ENCODE peak calls at places on chromosomes 12 and 14, in eight cellular contexts. X is psoas muscle, U is cardiac fibroblast, N is dorsolateral prefrontal cortex, L is ascending aorta, G is PC-3, M is A549, O is Panc1. A is an unnamed sample.

GRCh38 chr14:103755060-103755459 is 39.5 kb downstream of the ZFYVE21 start:
- DNase-seq in X (no peak), U (no peak), N (no peak), L (no peak), G (no peak), M (no peak), O (no peak), A (no peak)

GRCh38 chr12:53219116-53219955 is 12.3 kb upstream of the ITGB7 start:
- DNase-seq in X (peak; percentile 55), U (peak; percentile 54), N (no peak), L (no peak), G (peak; percentile 49), M (peak; percentile 61), O (no peak), A (no peak)

GRCh38 chr12:23631991-23632390 is 317.5 kb downstream of the SOX5 start:
- DNase-seq in X (no peak), U (no peak), N (no peak), L (no peak), G (no peak), M (no peak), O (no peak), A (peak; percentile 63)

GRCh38 chr12:47885012-47885501 is 19.7 kb downstream of the VDR start:
- DNase-seq in X (no peak), U (no peak), N (no peak), L (no peak), G (no peak), M (no peak), O (no peak), A (no peak)

GRCh38 chr14:72710212-72710611 is 183.7 kb downstream of the DPF3 start:
- DNase-seq in X (no peak), U (peak; percentile 15), N (no peak), L (no peak), G (no peak), M (no peak), O (no peak), A (no peak)

GRCh38 chr14:94113490-94113889 is 3.0 kb downstream of the IFI27 start:
- DNase-seq in X (no peak), U (peak; percentile 31), N (no peak), L (no peak), G (no peak), M (no peak), O (no peak), A (peak; percentile 28)

GRCh38 chr12:90013409-90013808 is 304.8 kb upstream of the ATP2B1 start:
- DNase-seq in X (no peak), U (no peak), N (no peak), L (no peak), G (no peak), M (no peak), O (peak; percentile 17), A (no peak)

GRCh38 chr14:28308727-28309126 is 457.9 kb upstream of the FOXG1 start:
- DNase-seq in X (no peak), U (peak; percentile 77), N (no peak), L (no peak), G (peak; percentile 87), M (no peak), O (peak; percentile 15), A (peak; percentile 89)

GRCh38 chr12:98973395-98973794 is 328.3 kb downstream of the APAF1 start:
- DNase-seq in X (no peak), U (peak; percentile 2), N (no peak), L (no peak), G (peak; percentile 63), M (no peak), O (no peak), A (peak; percentile 76)

GRCh38 chr14:49303952-49304516 is 282.1 kb downstream of the RPS29 start:
- DNase-seq in X (no peak), U (peak; percentile 43), N (peak; percentile 73), L (no peak), G (peak; percentile 60), M (no peak), O (no peak), A (peak; percentile 12)

DNA sequence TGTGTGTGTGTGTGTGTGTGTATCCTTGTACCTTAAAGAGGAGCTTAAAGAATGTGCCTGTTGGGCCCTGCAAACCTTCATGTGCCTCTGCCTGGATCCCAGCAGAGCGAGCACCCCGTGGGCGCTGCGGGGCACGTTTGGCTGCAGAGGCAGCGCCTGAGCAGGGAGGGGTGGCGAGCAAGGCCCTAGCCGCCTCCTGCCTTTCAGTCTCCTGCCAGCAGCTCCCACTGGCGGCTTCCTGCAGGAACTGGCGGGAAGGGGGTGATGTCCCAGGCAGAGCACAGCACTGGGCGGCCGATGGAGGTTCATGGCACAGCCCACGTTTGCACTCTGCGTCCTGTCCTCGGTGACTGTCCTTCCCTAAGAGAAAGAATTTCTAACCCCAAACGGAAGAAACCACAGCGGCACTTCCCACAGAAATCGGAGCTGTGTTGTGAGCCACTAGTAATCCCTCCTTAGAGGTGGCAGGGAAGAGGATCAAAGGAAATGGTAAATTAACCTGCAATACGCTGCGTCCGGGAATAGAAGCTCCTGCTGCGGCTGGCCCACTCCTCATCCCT is 19.8 kb downstream of the ZBTB42 start:
- DNase-seq in X (no peak), U (peak; percentile 84), N (no peak), L (no peak), G (no peak), M (peak; percentile 75), O (no peak), A (peak; percentile 50)
- TF ChIP-seq CTCF in X (peak; percentile 27), U (peak; percentile 78), N (peak; percentile 33), L (peak; percentile 15), G (no peak), M (no peak), O (peak; percentile 80), A (peak; percentile 82)

GRCh38 chr14:32193532-32193931 is 8.3 kb upstream of the RNU6-7 start:
- DNase-seq in X (no peak), U (no peak), N (no peak), L (no peak), G (no peak), M (no peak), O (no peak), A (no peak)
- H3K4me3 ChIP-seq in X (no peak overlapping the region), U (no peak overlapping the region), N (no peak overlapping the region), L (no peak overlapping the region), G (no peak overlapping the region), M (no peak overlapping the region), O (no peak overlapping the region), A (no peak overlapping the region)

DNA sequence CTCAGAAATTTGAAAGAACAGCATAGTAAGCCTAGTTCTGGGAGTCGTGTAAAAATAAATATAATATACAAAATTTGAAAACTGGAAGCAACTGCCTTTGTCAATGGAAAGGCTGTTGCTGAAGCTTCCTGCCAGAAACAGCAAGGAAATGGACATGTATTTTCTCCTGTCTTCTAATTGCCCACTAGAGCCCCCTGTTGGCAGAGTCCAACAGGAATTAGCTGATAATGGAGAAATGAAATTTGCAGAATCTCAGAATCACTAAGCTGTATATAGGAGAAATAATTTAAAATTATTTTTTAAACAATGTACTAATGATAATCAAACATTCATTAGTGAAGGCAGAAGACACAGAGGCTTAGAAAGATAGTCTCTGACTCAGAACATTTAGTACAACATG is 414.8 kb downstream of the SLC6A15 start:
- DNase-seq in X (no peak), U (peak; percentile 27), N (no peak), L (no peak), G (peak; percentile 25), M (no peak), O (no peak), A (no peak)
- TF ChIP-seq CTCF in X (no peak), U (no peak), N (peak; percentile 32), L (no peak), G (peak; percentile 51), M (peak; percentile 37), O (peak; percentile 42), A (no peak)

GRCh38 chr12:56408799-56409417 is 40.3 kb downstream of the TIMELESS start:
- DNase-seq in X (no peak), U (no peak), N (no peak), L (no peak), G (no peak), M (no peak), O (no peak), A (no peak)

GRCh38 chr12:56414401-56414800 is 34.8 kb downstream of the TIMELESS start:
- DNase-seq in X (no peak), U (no peak), N (no peak), L (no peak), G (no peak), M (no peak), O (no peak), A (no peak)

GRCh38 chr12:56411781-56412639 is 37.2 kb downstream of the TIMELESS start:
- DNase-seq in X (no peak), U (peak; percentile 7), N (no peak), L (no peak), G (no peak), M (no peak), O (no peak), A (no peak)

GRCh38 chr12:56413392-56413791 is 35.8 kb downstream of the TIMELESS start:
- DNase-seq in X (no peak), U (no peak), N (no peak), L (no peak), G (no peak), M (no peak), O (no peak), A (no peak)

GRCh38 chr12:56410768-56411167 is 38.5 kb downstream of the TIMELESS start:
- DNase-seq in X (no peak), U (no peak), N (no peak), L (no peak), G (no peak), M (no peak), O (no peak), A (no peak)
- H3K4me3 ChIP-seq in X (no peak overlapping the region), U (no peak overlapping the region), N (no peak overlapping the region), L (no peak overlapping the region), G (no peak overlapping the region), M (no peak overlapping the region), O (no peak overlapping the region), A (no peak overlapping the region)

DNA sequence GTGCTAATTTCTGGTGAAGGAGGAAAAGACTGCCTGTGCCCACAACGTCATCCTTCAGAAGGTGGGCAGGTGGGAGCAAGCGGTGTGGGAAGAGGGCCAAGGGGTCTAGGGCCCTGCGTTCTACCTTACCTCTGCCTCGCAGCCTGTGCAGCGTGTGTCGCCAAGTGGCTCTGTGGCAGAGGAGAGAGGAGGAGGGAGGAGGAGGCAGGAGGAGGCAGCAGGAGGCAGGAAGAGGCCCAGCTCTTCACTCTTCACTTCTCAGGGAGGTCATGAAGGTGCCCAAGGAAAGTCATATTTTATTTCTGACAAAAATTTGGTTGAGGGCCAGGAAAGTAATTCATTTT is 177.9 kb downstream of the MYRFL start:
- DNase-seq in X (no peak), U (no peak), N (no peak), L (no peak), G (no peak), M (no peak), O (no peak), A (no peak)
- TF ChIP-seq CTCF in X (no peak), U (no peak), N (no peak), L (no peak), G (no peak), M (no peak), O (no peak), A (no peak)

GRCh38 chr12:1083086-1083887 is 92.3 kb downstream of the ERC1 start:
- DNase-seq in X (no peak), U (no peak), N (no peak), L (no peak), G (no peak), M (no peak), O (no peak), A (no peak)
- H3K4me3 ChIP-seq in X (peak overlapping the region; percentile 9), U (no peak overlapping the region), N (peak overlapping the region; percentile 48), L (peak overlapping the region; percentile 52), G (no peak overlapping the region), M (no peak overlapping the region), O (no peak overlapping the region), A (no peak overlapping the region)

DNA sequence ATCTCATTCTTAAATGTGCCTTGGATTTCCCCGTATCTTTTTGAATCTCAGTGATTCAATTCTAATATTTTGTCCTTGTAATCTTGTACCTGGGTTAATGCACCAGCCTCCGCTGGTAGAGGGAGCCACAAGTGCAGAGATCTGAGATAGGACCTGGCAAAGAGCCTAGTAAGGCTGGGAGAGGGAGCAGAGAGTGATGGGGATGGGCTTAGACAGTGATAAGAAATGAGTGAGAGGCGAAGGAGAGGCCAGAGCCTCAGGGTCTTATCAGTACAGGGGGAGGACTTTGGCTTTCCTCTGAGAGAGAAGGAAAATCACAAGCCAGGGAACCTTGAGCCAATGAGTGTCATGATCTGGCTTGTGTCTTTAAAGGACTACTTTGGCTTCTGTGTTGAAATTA is 30.5 kb upstream of the LMNTD1 start:
- DNase-seq in X (no peak), U (peak; percentile 88), N (no peak), L (no peak), G (peak; percentile 46), M (no peak), O (no peak), A (peak; percentile 18)
- TF ChIP-seq CTCF in X (no peak), U (no peak), N (peak; percentile 25), L (no peak), G (peak; percentile 51), M (no peak), O (no peak), A (no peak)

A was measured in bronchial epithelial cell.